ENCODE peak calls at places on chromosomes 11 and 22, in eight cellular contexts. Y is fibroblast of lung; O is activated CD8-positive, alpha-beta memory T cell treated with anti-CD3 and anti-CD28 coated beads, Interleukin-2, amount 50 U/mL, for 48 hours; N is left ventricle myocardium inferior; Q is stimulated activated CD8-positive, alpha-beta memory T cell treated with anti-CD3 and anti-CD28 coated beads, Interleukin-7, amount 100 ng/mL, for 1 hour; T is epithelial cell of esophagus; Z is dorsolateral prefrontal cortex; G is GM06990. J is an unnamed sample.

GRCh38 chr22:45645150-45645525 is 26.5 kb upstream of the ATXN10 start:
- DNase-seq in Y (no peak), O (no peak), N (no peak), Q (no peak), T (no peak), Z (no peak), G (no peak), J (no peak)

GRCh38 chr11:74086242-74086884 is 77.5 kb upstream of the UCP3 start:
- DNase-seq in Y (no peak), O (no peak), N (no peak), Q (no peak), T (no peak), Z (no peak), G (no peak), J (no peak)

GRCh38 chr11:72577271-72577681 is 96.9 kb downstream of the PDE2A start:
- DNase-seq in Y (no peak), O (no peak), N (no peak), Q (no peak), T (no peak), Z (peak), G (no peak), J (no peak)

GRCh38 chr11:10139656-10140055 is 154.4 kb downstream of the SBF2 start:
- DNase-seq in Y (peak), O (no peak), N (no peak), Q (no peak), T (peak), Z (no peak), G (no peak), J (no peak)

GRCh38 chr22:32820131-32820882 is 18.8 kb downstream of the TIMP3 start:
- DNase-seq in Y (no peak), O (no peak), N (no peak), Q (no peak), T (peak), Z (no peak), G (no peak), J (no peak)

GRCh38 chr22:42928969-42929837 is 72.1 kb upstream of the ARFGAP3 start:
- DNase-seq in Y (no peak), O (no peak), N (no peak), Q (no peak), T (peak), Z (no peak), G (no peak), J (peak)

GRCh38 chr11:83725718-83726117 is 439.6 kb upstream of the CCDC90B start:
- DNase-seq in Y (no peak), O (no peak), N (no peak), Q (no peak), T (no peak), Z (no peak), G (no peak), J (peak)

GRCh38 chr22:41360126-41360525 is 21.6 kb upstream of the TEF start:
- DNase-seq in Y (no peak), O (no peak), N (peak), Q (no peak), T (no peak), Z (no peak), G (no peak), J (no peak)

GRCh38 chr11:612201-612960 is 3.4 kb downstream of the IRF7 start:
- DNase-seq in Y (peak), O (no peak), N (no peak), Q (no peak), T (peak), Z (no peak), G (no peak), J (no peak)

GRCh38 chr11:74694136-74694535 is 37.1 kb downstream of the CHRDL2 start:
- DNase-seq in Y (no peak), O (no peak), N (no peak), Q (no peak), T (no peak), Z (no peak), G (no peak), J (no peak)

GRCh38 chr22:17910561-17911311 is 113.6 kb downstream of the MICAL3 start:
- DNase-seq in Y (peak), O (no peak), N (peak), Q (no peak), T (peak), Z (peak), G (no peak), J (no peak)

GRCh38 chr22:37818397-37819099 is 4.6 kb upstream of the GALR3 start:
- DNase-seq in Y (peak), O (peak), N (peak), Q (peak), T (peak), Z (peak), G (peak), J (no peak)

GRCh38 chr11:110349109-110349996 is 52.9 kb upstream of the RDX start:
- DNase-seq in Y (no peak), O (peak), N (no peak), Q (no peak), T (no peak), Z (no peak), G (peak), J (peak)

GRCh38 chr22:41052661-41053490 is 39.5 kb upstream of the EP300 start:
- DNase-seq in Y (peak), O (no peak), N (no peak), Q (no peak), T (peak), Z (no peak), G (no peak), J (no peak)

GRCh38 chr11:118746988-118747585 is 43.9 kb downstream of the DDX6 start:
- DNase-seq in Y (peak), O (no peak), N (no peak), Q (no peak), T (no peak), Z (no peak), G (no peak), J (no peak)

GRCh38 chr11:19200410-19201201 is 1.2 kb downstream of the CSRP3 start:
- DNase-seq in Y (peak), O (no peak), N (no peak), Q (no peak), T (peak), Z (no peak), G (no peak), J (no peak)

GRCh38 chr11:35142481-35143207 is 3.7 kb downstream of the CD44 start:
- DNase-seq in Y (peak), O (no peak), N (no peak), Q (no peak), T (peak), Z (no peak), G (no peak), J (no peak)

GRCh38 chr11:68092411-68092810 is 28.8 kb downstream of the CHKA start:
- DNase-seq in Y (no peak), O (no peak), N (no peak), Q (no peak), T (no peak), Z (no peak), G (no peak), J (no peak)

GRCh38 chr22:22960307-22960706 is 72.7 kb downstream of the IGLL5 start:
- DNase-seq in Y (no peak), O (no peak), N (no peak), Q (no peak), T (no peak), Z (no peak), G (no peak), J (no peak)

GRCh38 chr11:10322830-10323792 is 18.2 kb downstream of the ADM start:
- DNase-seq in Y (peak), O (peak), N (peak), Q (no peak), T (peak), Z (no peak), G (peak), J (no peak)

GRCh38 chr22:31742682-31743081 is 7.2 kb downstream of the PRR14L start:
- DNase-seq in Y (no peak), O (no peak), N (no peak), Q (no peak), T (no peak), Z (no peak), G (no peak), J (no peak)

GRCh38 chr11:95556342-95557151 is 233.0 kb downstream of the FAM76B start:
- DNase-seq in Y (peak), O (no peak), N (no peak), Q (no peak), T (no peak), Z (no peak), G (peak), J (peak)

GRCh38 chr11:119318240-119319135 is 1.6 kb upstream of the MCAM start:
- DNase-seq in Y (peak), O (no peak), N (no peak), Q (no peak), T (peak), Z (no peak), G (peak), J (peak)

GRCh38 chr11:126083829-126084607 is 21.4 kb upstream of the CDON start:
- DNase-seq in Y (no peak), O (peak), N (no peak), Q (no peak), T (no peak), Z (no peak), G (no peak), J (no peak)

GRCh38 chr22:28247667-28248363 is 328.8 kb upstream of the PITPNB start:
- DNase-seq in Y (no peak), O (no peak), N (no peak), Q (no peak), T (no peak), Z (no peak), G (no peak), J (no peak)

J was measured in GM12878.